ENCODE peak calls at places on chromosomes 2 and 18, in four cellular contexts. I is left lobe of liver, M is NT2/D1, Z is BJ. F is an unnamed sample.

GRCh38 chr2:88521445-88522070 is 69.1 kb upstream of the FOXI3 start:
- DNase-seq in I (no peak), M (no peak), Z (no peak), F (peak; percentile 6)

GRCh38 chr2:45390433-45390832 is 220.6 kb downstream of the SRBD1 start:
- DNase-seq in I (no peak), M (no peak), Z (no peak), F (no peak)

GRCh38 chr2:229231885-229232284 is 39.2 kb downstream of the PID1 start:
- DNase-seq in I (no peak), M (no peak), Z (no peak), F (no peak)

GRCh38 chr2:63642941-63643340 is 54.2 kb downstream of the MDH1 start:
- DNase-seq in I (no peak), M (no peak), Z (no peak), F (no peak)

GRCh38 chr18:34207344-34207851 is 17.3 kb downstream of the NOL4 start:
- DNase-seq in I (no peak), M (no peak), Z (no peak), F (no peak)

GRCh38 chr2:223841436-223842180 is 4.2 kb upstream of the AP1S3 start:
- DNase-seq in I (no peak), M (no peak), Z (no peak), F (no peak)

GRCh38 chr2:150169230-150169629 is 318.2 kb downstream of the RND3 start:
- DNase-seq in I (peak; percentile 89), M (no peak), Z (no peak), F (peak; percentile 38)

GRCh38 chr18:6591491-6591890 is 138.0 kb upstream of the ARHGAP28 start:
- DNase-seq in I (no peak), M (no peak), Z (no peak), F (no peak)

GRCh38 chr2:81260320-81260719 is 955.8 kb upstream of the LRRTM1 start:
- DNase-seq in I (no peak), M (no peak), Z (no peak), F (no peak)

GRCh38 chr2:15159751-15160177 is 401.4 kb downstream of the NBAS start:
- DNase-seq in I (no peak), M (no peak), Z (no peak), F (no peak)

GRCh38 chr2:190846746-190847145 is 33.9 kb upstream of the GLS start:
- DNase-seq in I (no peak), M (no peak), Z (no peak), F (no peak)

GRCh38 chr18:22711381-22711717 is 221.8 kb upstream of the RBBP8 start:
- DNase-seq in I (no peak), M (no peak), Z (no peak), F (no peak)

GRCh38 chr2:230868947-230869690 is 4.4 kb downstream of the ITM2C start:
- DNase-seq in I (no peak), M (no peak), Z (no peak), F (no peak)

GRCh38 chr2:35741556-35741955 is 614.0 kb upstream of the CRIM1 start:
- DNase-seq in I (no peak), M (no peak), Z (no peak), F (no peak)

GRCh38 chr2:24721470-24721869 is 71.7 kb downstream of the PTRHD1 start:
- DNase-seq in I (peak; percentile 71), M (no peak), Z (peak; percentile 45), F (peak; percentile 61)

GRCh38 chr2:7567646-7568045 is 650.4 kb downstream of the RNF144A start:
- DNase-seq in I (no peak), M (no peak), Z (no peak), F (no peak)

GRCh38 chr2:228655341-228655740 is 473.9 kb upstream of the SPHKAP start:
- DNase-seq in I (no peak), M (no peak), Z (no peak), F (no peak)

GRCh38 chr2:160736148-160736547 is 242.5 kb upstream of the RBMS1 start:
- DNase-seq in I (no peak), M (no peak), Z (no peak), F (no peak)

GRCh38 chr2:145649061-145649460 is 1129.1 kb upstream of the ZEB2 start:
- DNase-seq in I (no peak), M (no peak), Z (no peak), F (no peak)

GRCh38 chr18:45935591-45936335 is 31.4 kb downstream of the EPG5 start:
- DNase-seq in I (no peak), M (no peak), Z (no peak), F (no peak)

GRCh38 chr2:144780983-144781382 is 261.1 kb upstream of the ZEB2 start:
- DNase-seq in I (no peak), M (no peak), Z (no peak), F (peak; percentile 56)

GRCh38 chr2:220894069-220894468 is 678.0 kb downstream of the EPHA4 start:
- DNase-seq in I (no peak), M (no peak), Z (no peak), F (no peak)

GRCh38 chr2:202494300-202494699 is 118.2 kb downstream of the BMPR2 start:
- DNase-seq in I (no peak), M (no peak), Z (no peak), F (peak; percentile 21)

GRCh38 chr2:223054193-223054781 is 2.3 kb downstream of the KCNE4 start:
- DNase-seq in I (no peak), M (no peak), Z (peak; percentile 82), F (peak; percentile 93)

GRCh38 chr2:214881647-214882205 is 72.2 kb upstream of the BARD1 start:
- DNase-seq in I (no peak), M (no peak), Z (no peak), F (no peak)

GRCh38 chr2:231568098-231568784 is 24.4 kb upstream of the TEX44 start:
- DNase-seq in I (no peak), M (no peak), Z (no peak), F (no peak)

GRCh38 chr2:26682155-26682554 is 10.4 kb upstream of the KCNK3 start:
- DNase-seq in I (no peak), M (no peak), Z (no peak), F (no peak)

GRCh38 chr2:196218109-196218508 is 46.7 kb upstream of the STK17B start:
- DNase-seq in I (no peak), M (no peak), Z (no peak), F (no peak)

GRCh38 chr2:62409442-62409841 is 96.6 kb downstream of the TMEM17 start:
- DNase-seq in I (no peak), M (no peak), Z (no peak), F (peak; percentile 4)

GRCh38 chr2:50111067-50111466 is 920.9 kb downstream of the NRXN1 start:
- DNase-seq in I (no peak), M (no peak), Z (no peak), F (no peak)

GRCh38 chr2:83331810-83332209 is 1127.3 kb downstream of the SUCLG1 start:
- DNase-seq in I (no peak), M (no peak), Z (no peak), F (no peak)

GRCh38 chr18:62566199-62566598 is 43.4 kb downstream of the ZCCHC2 start:
- DNase-seq in I (no peak), M (peak; percentile 23), Z (no peak), F (no peak)

GRCh38 chr2:128282976-128283810 is 35.5 kb downstream of the HS6ST1 start:
- DNase-seq in I (no peak), M (no peak), Z (no peak), F (no peak)

GRCh38 chr18:59075923-59076322 is 63.8 kb upstream of the SEC11C start:
- DNase-seq in I (no peak), M (no peak), Z (no peak), F (no peak)

GRCh38 chr2:237472187-237472712 is 14.8 kb upstream of the MLPH start:
- DNase-seq in I (no peak), M (no peak), Z (no peak), F (no peak)

GRCh38 chr18:3593381-3593903 is 143.5 kb downstream of the TGIF1 start:
- DNase-seq in I (no peak), M (no peak), Z (peak; percentile 60), F (no peak)

GRCh38 chr2:121151311-121152109 is 133.5 kb downstream of the TFCP2L1 start:
- DNase-seq in I (no peak), M (no peak), Z (no peak), F (no peak)

GRCh38 chr2:91477731-91478672 is 2786.5 kb downstream of the RPIA start:
- DNase-seq in I (peak; percentile 52), M (no peak), Z (no peak), F (no peak)